ENCODE peak calls at places on chromosomes 1 and 21, in four cellular contexts. One of them, this sample, is unnamed.

GRCh38 chr1:36867575-36867974 is 166.7 kb downstream of the GRIK3 start:
- DNase-seq in IMR-90: no peak
- DNase-seq in GM12878: no peak
- DNase-seq in K562: no peak
- DNase-seq in this sample: no peak

GRCh38 chr1:28965271-28965870 is 51.0 kb downstream of the EPB41 start:
- DNase-seq in IMR-90: no peak
- DNase-seq in GM12878: no peak
- DNase-seq in K562: no peak
- DNase-seq in this sample: no peak

GRCh38 chr1:115838426-115838804 is 2.5 kb downstream of the NHLH2 start:
- DNase-seq in IMR-90: no peak
- DNase-seq in GM12878: no peak
- DNase-seq in K562: no peak
- DNase-seq in this sample: no peak

GRCh38 chr1:113930499-113931161 is 1.5 kb downstream of the HIPK1 start:
- DNase-seq in IMR-90: peak; percentile 83
- DNase-seq in GM12878: no peak
- DNase-seq in K562: peak; percentile 79
- DNase-seq in this sample: peak; percentile 84

GRCh38 chr1:245599413-245600174 is 444.8 kb downstream of the KIF26B start:
- DNase-seq in IMR-90: peak; percentile 94
- DNase-seq in GM12878: no peak
- DNase-seq in K562: no peak
- DNase-seq in this sample: no peak

GRCh38 chr1:233668146-233668724 is 54.3 kb downstream of the KCNK1 start:
- DNase-seq in IMR-90: no peak
- DNase-seq in GM12878: no peak
- DNase-seq in K562: no peak
- DNase-seq in this sample: no peak

GRCh38 chr1:113508364-113509164 is 118.2 kb downstream of the MAGI3 start:
- DNase-seq in IMR-90: no peak
- DNase-seq in GM12878: no peak
- DNase-seq in K562: no peak
- DNase-seq in this sample: no peak

GRCh38 chr1:111127923-111128643 is 11.8 kb downstream of the DRAM2 start:
- DNase-seq in IMR-90: no peak
- DNase-seq in GM12878: peak; percentile 81
- DNase-seq in K562: no peak
- DNase-seq in this sample: no peak

GRCh38 chr1:234597894-234598293 is 12.1 kb downstream of the IRF2BP2 start:
- DNase-seq in IMR-90: peak; percentile 66
- DNase-seq in GM12878: no peak
- DNase-seq in K562: peak; percentile 81
- DNase-seq in this sample: peak; percentile 74

GRCh38 chr1:2231667-2232254 is 3.6 kb downstream of the SKI start:
- DNase-seq in IMR-90: peak; percentile 81
- DNase-seq in GM12878: no peak
- DNase-seq in K562: peak; percentile 82
- DNase-seq in this sample: peak; percentile 90

GRCh38 chr1:43688594-43689000 is 18.7 kb upstream of the ST3GAL3 start:
- DNase-seq in IMR-90: peak; percentile 94
- DNase-seq in GM12878: no peak
- DNase-seq in K562: peak; percentile 23
- DNase-seq in this sample: peak; percentile 64

DNA sequence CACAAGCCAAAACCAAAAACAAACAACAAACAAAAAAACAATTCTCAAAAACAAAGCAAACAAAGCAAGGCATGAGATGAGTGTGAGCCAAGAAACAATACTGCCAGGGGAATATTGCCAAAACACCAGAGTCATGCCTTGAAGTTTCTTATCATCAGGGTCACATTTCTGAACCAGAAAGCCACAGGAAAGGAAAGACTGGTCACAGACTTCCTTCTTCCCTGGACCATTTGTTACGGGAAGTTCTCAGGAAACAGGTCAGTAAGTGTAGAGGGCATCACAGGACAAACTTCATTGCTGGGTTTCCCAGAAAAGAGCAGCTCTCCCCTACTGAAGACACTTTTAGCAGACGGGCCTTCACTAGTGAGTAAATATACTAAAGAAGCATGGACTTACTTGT is 191.2 kb downstream of the GABPA start:
- DNase-seq in IMR-90: peak; percentile 23
- DNase-seq in GM12878: no peak
- DNase-seq in K562: no peak
- DNase-seq in this sample: peak; percentile 97
- H3K27ac ChIP-seq in IMR-90: no peak overlapping the region
- H3K27ac ChIP-seq in GM12878: no peak overlapping the region
- H3K27ac ChIP-seq in K562: no peak overlapping the region
- H3K27ac ChIP-seq in this sample: peak overlapping the region; percentile 97

DNA sequence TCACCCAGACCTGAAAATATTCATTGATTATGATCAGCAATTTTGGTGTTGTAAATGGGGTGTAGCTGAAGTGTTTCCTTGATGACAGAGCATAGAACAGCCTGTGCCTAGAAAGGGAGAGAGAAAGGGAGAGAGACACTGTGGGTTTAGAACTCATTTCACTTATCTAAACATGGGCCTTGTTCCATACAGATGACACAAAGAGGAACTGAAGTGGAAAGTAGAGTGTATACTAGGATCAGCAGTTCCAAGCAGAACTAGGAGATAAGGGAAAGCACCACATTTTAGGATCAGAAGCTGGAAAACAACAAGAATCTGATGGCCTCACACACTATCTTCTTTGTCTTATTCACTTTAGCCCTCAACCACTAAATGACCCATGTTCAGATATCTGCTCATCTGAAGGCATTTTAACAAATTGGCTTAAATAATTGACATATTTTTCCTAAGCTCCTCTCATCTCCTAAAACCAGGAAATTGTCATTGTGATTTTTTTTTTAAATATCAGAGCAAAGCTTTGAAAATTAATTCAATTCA is 103.7 kb downstream of the LYPLAL1 start:
- DNase-seq in IMR-90: peak; percentile 33
- DNase-seq in GM12878: no peak
- DNase-seq in K562: no peak
- DNase-seq in this sample: peak; percentile 8
- TF ChIP-seq FOS in IMR-90: no peak
- TF ChIP-seq FOS in GM12878: no peak
- TF ChIP-seq FOS in K562: no peak
- TF ChIP-seq FOS in this sample: no peak

GRCh38 chr1:183636334-183636682 is 725 bp upstream of the ARPC5 start:
- DNase-seq in IMR-90: no peak
- DNase-seq in GM12878: no peak
- DNase-seq in K562: no peak
- DNase-seq in this sample: no peak
- H3K27ac ChIP-seq in IMR-90: peak overlapping the region; percentile 60
- H3K27ac ChIP-seq in GM12878: peak overlapping the region; percentile 43
- H3K27ac ChIP-seq in K562: no peak overlapping the region
- H3K27ac ChIP-seq in this sample: no peak overlapping the region

GRCh38 chr1:206722751-206723499 is 38.2 kb downstream of the MAPKAPK2 start:
- DNase-seq in IMR-90: no peak
- DNase-seq in GM12878: no peak
- DNase-seq in K562: no peak
- DNase-seq in this sample: no peak
- TF ChIP-seq FOS in IMR-90: no peak
- TF ChIP-seq FOS in GM12878: no peak
- TF ChIP-seq FOS in K562: no peak
- TF ChIP-seq FOS in this sample: no peak

DNA sequence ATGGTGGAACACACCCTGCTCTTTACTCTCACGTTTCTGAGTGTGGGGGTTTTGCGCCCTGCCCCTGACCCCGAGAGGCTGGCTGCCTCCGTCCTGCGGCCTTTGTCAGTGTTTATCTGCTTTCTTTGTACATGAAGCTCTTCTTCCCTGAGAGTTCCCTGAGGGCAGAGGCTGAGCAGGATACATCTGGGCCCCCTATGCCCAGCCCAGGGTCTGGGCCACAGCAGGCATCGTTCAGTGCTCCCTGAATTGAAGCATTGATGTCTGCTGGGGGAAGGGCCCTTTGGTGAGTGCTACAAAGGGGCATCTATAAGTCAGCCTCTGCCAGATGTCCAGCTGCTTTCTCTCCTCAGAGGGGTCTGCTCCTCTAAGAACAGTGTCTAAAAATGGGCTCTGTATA is 2.1 kb downstream of the HEYL start:
- DNase-seq in IMR-90: no peak
- DNase-seq in GM12878: no peak
- DNase-seq in K562: no peak
- DNase-seq in this sample: no peak
- H3K27ac ChIP-seq in IMR-90: no peak overlapping the region
- H3K27ac ChIP-seq in GM12878: no peak overlapping the region
- H3K27ac ChIP-seq in K562: no peak overlapping the region
- H3K27ac ChIP-seq in this sample: no peak overlapping the region

DNA sequence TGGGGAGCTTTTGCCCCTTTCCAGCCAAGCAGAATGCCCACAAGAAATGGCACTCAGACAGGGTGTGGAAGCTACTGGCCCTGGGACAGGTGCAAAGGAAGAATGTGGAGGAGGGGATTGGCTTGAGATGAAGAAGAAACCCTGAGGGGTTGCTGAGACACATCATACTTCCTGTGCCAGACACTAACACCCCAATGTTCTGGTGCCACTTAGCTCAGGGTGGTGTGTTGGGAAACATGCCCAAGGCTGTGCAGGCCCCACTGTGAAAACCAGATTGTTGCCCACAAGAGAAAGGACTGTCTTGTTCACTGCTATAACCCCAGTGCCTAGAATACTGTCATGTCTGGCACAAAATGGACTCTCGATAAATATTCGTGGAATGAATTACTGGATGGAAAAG is 9.9 kb upstream of the PAQR6 start:
- DNase-seq in IMR-90: no peak
- DNase-seq in GM12878: no peak
- DNase-seq in K562: no peak
- DNase-seq in this sample: no peak
- TF ChIP-seq FOS in IMR-90: no peak
- TF ChIP-seq FOS in GM12878: no peak
- TF ChIP-seq FOS in K562: no peak
- TF ChIP-seq FOS in this sample: no peak